ENCODE peak calls at places on chromosomes 5 and 9, in five cellular contexts. L, J, Z, F and Q are unnamed samples.

GRCh38 chr5:1789838-1790462 is 9.7 kb downstream of the MRPL36 start:
- DNase-seq in L (no peak), J (no peak), Z (peak; percentile 59), F (no peak), Q (no peak)

GRCh38 chr5:148970228-148970627 is 92.6 kb downstream of the SH3TC2 start:
- DNase-seq in L (peak; percentile 62), J (no peak), Z (no peak), F (peak; percentile 20), Q (peak; percentile 44)

GRCh38 chr9:2284770-2285169 is 269.6 kb downstream of the SMARCA2 start:
- DNase-seq in L (no peak), J (no peak), Z (no peak), F (no peak), Q (no peak)

GRCh38 chr5:51678335-51678734 is 295.1 kb downstream of the ISL1 start:
- DNase-seq in L (no peak), J (no peak), Z (no peak), F (no peak), Q (no peak)

GRCh38 chr5:75532190-75532589 is 20.5 kb downstream of the POLK start:
- DNase-seq in L (no peak), J (no peak), Z (no peak), F (no peak), Q (no peak)

GRCh38 chr5:118698774-118699173 is 289.6 kb downstream of the DTWD2 start:
- DNase-seq in L (no peak), J (no peak), Z (no peak), F (no peak), Q (no peak)

GRCh38 chr9:108963459-108964143 is 29.4 kb downstream of the ABITRAM start:
- DNase-seq in L (no peak), J (no peak), Z (peak; percentile 35), F (no peak), Q (no peak)

GRCh38 chr5:29795253-29795652 is 1398.2 kb upstream of the CDH6 start:
- DNase-seq in L (no peak), J (no peak), Z (peak; percentile 51), F (no peak), Q (no peak)

GRCh38 chr9:85276743-85277142 is 465.0 kb downstream of the AGTPBP1 start:
- DNase-seq in L (no peak), J (no peak), Z (no peak), F (no peak), Q (no peak)

GRCh38 chr9:129624168-129624759 is 1.7 kb upstream of the NTMT1 start:
- DNase-seq in L (peak; percentile 66), J (peak; percentile 63), Z (peak; percentile 44), F (peak; percentile 74), Q (peak; percentile 73)